ENCODE peak calls at places on chromosome 21, in four cellular contexts. D is GM23338; T is CD8-positive, alpha-beta T cell; V is Panc1. E is an unnamed sample.

GRCh38 chr21:41701749-41702148 is 65.1 kb downstream of the RIPK4 start:
- ATAC-seq in D (no peak), T (no peak), V (no peak), E (no peak)

GRCh38 chr21:32994305-32994704 is 31.4 kb upstream of the OLIG2 start:
- ATAC-seq in T (no peak), D (peak; percentile 70), V (no peak), E (no peak)

GRCh38 chr21:45873866-45874265 is 107.7 kb upstream of the COL6A1 start:
- ATAC-seq in V (no peak), T (no peak), D (no peak), E (no peak)

GRCh38 chr21:17783816-17784598 is 35.1 kb downstream of the C21orf91 start:
- ATAC-seq in T (peak; percentile 50), V (no peak), D (no peak), E (peak; percentile 29)

GRCh38 chr21:9750341-9751086 is 770.9 kb upstream of the TPTE start:
- ATAC-seq in D (no peak), T (no peak), V (no peak), E (peak; percentile 10)

GRCh38 chr21:42466700-42467612 is 29.1 kb downstream of the RSPH1 start:
- ATAC-seq in T (no peak), D (peak; percentile 64), V (no peak), E (no peak)

GRCh38 chr21:45993210-45994085 is 11.9 kb downstream of the COL6A1 start:
- ATAC-seq in D (no peak), T (no peak), V (no peak), E (no peak)

GRCh38 chr21:39079617-39080016 is 103.6 kb downstream of the PSMG1 start:
- ATAC-seq in V (no peak), D (no peak), T (no peak), E (peak; percentile 31)

GRCh38 chr21:16304700-16305099 is 574.9 kb downstream of the USP25 start:
- ATAC-seq in T (no peak), V (no peak), D (no peak), E (no peak)

GRCh38 chr21:25188639-25189038 is 418.6 kb downstream of the MRPL39 start:
- ATAC-seq in D (no peak), T (no peak), V (no peak), E (no peak)

GRCh38 chr21:37514038-37514665 is 147.6 kb downstream of the DYRK1A start:
- ATAC-seq in D (peak; percentile 20), T (no peak), V (no peak), E (peak; percentile 42)

GRCh38 chr21:26389971-26390641 is 183.0 kb downstream of the CYYR1 start:
- ATAC-seq in D (no peak), T (no peak), V (peak; percentile 93), E (peak; percentile 96)

GRCh38 chr21:27838585-27838984 is 871.7 kb upstream of the ADAMTS5 start:
- ATAC-seq in D (no peak), T (no peak), V (no peak), E (no peak)

GRCh38 chr21:41868062-41868710 is 11.0 kb downstream of the PRDM15 start:
- ATAC-seq in T (no peak), V (no peak), D (no peak), E (no peak)

GRCh38 chr21:42238185-42238934 is 19.4 kb downstream of the ABCG1 start:
- ATAC-seq in T (peak; percentile 29), D (no peak), V (no peak), E (no peak)

GRCh38 chr21:41148798-41149197 is 19.2 kb upstream of the BACE2 start:
- ATAC-seq in T (no peak), D (no peak), V (no peak), E (no peak)

GRCh38 chr21:42468511-42469131 is 27.4 kb downstream of the RSPH1 start:
- ATAC-seq in V (no peak), D (no peak), T (no peak), E (peak; percentile 12)

GRCh38 chr21:20779321-20779720 is 218.9 kb upstream of the NCAM2 start:
- ATAC-seq in D (no peak), T (no peak), V (no peak), E (no peak)

GRCh38 chr21:25509862-25510261 is 97.4 kb downstream of the MRPL39 start:
- ATAC-seq in D (no peak), V (no peak), T (no peak), E (no peak)

GRCh38 chr21:15820857-15821256 is 91.1 kb downstream of the USP25 start:
- ATAC-seq in T (no peak), D (no peak), V (no peak), E (no peak)

GRCh38 chr21:44881586-44881939 is 8.1 kb upstream of the PTTG1IP start:
- ATAC-seq in T (peak; percentile 26), V (peak; percentile 22), D (no peak), E (peak; percentile 8)

GRCh38 chr21:14591882-14592281 is 45.8 kb upstream of the SAMSN1 start:
- ATAC-seq in D (no peak), T (peak; percentile 23), V (no peak), E (peak; percentile 45)

GRCh38 chr21:36518883-36519492 is 39.1 kb upstream of the CLDN14 start:
- ATAC-seq in V (no peak), T (no peak), D (no peak), E (no peak)

GRCh38 chr21:32253215-32253641 is 25.6 kb downstream of the MIS18A start:
- ATAC-seq in D (no peak), V (no peak), T (no peak), E (no peak)

GRCh38 chr21:38930838-38931237 is 125.1 kb downstream of the ETS2 start:
- ATAC-seq in T (no peak), D (no peak), V (no peak), E (no peak)

GRCh38 chr21:42214921-42215320 is 4.0 kb upstream of the ABCG1 start:
- ATAC-seq in D (no peak), V (no peak), T (no peak), E (no peak)

GRCh38 chr21:45084881-45085536 is 10.6 kb downstream of the ADARB1 start:
- ATAC-seq in V (no peak), T (no peak), D (peak; percentile 50), E (no peak)

GRCh38 chr21:42341776-42342542 is 8.8 kb downstream of the TFF2 start:
- ATAC-seq in D (no peak), T (no peak), V (no peak), E (no peak)

GRCh38 chr21:23949493-23949892 is 1657.8 kb downstream of the MRPL39 start:
- ATAC-seq in T (no peak), V (no peak), D (no peak), E (no peak)

GRCh38 chr21:34651032-34651431 is 17.8 kb upstream of the CLIC6 start:
- ATAC-seq in D (no peak), T (no peak), V (no peak), E (no peak)